ENCODE peak calls at places on chromosomes 1 and 21, in six cellular contexts. W, E, D, J, X and K are unnamed samples.

GRCh38 chr1:112231331-112231730 is 164.7 kb upstream of the CTTNBP2NL start:
- DNase-seq in D (no peak), E (no peak), J (no peak), W (no peak), X (no peak), K (no peak)

GRCh38 chr1:149844096-149844495 is 55.3 kb upstream of the BOLA1 start:
- DNase-seq in W (no peak), E (peak; percentile 75), J (peak; percentile 26), X (peak; percentile 80), D (no peak), K (no peak)

GRCh38 chr1:27253611-27254010 is 19.2 kb downstream of the WDTC1 start:
- DNase-seq in W (no peak), D (no peak), E (no peak), X (no peak), J (no peak), K (no peak)

GRCh38 chr1:21937372-21938121 is 437 bp upstream of the HSPG2 start:
- DNase-seq in J (peak; percentile 45), E (peak; percentile 81), X (peak; percentile 81), D (peak; percentile 88), W (peak; percentile 92), K (peak; percentile 75)

GRCh38 chr1:18160290-18160942 is 52.8 kb downstream of the IGSF21 start:
- DNase-seq in D (no peak), W (peak; percentile 72), J (no peak), X (no peak), E (no peak), K (no peak)

GRCh38 chr1:238399558-238399957 is 508.8 kb upstream of the ZP4 start:
- DNase-seq in J (no peak), E (no peak), D (no peak), W (no peak), X (peak; percentile 45), K (no peak)

GRCh38 chr1:37892151-37893047 is 33.0 kb upstream of the MTF1 start:
- DNase-seq in X (no peak), W (no peak), J (no peak), D (no peak), E (peak; percentile 55), K (no peak)

GRCh38 chr1:210294991-210295773 is 33.5 kb upstream of the HHAT start:
- DNase-seq in X (no peak), J (no peak), E (peak; percentile 63), W (peak; percentile 18), D (peak; percentile 47), K (no peak)

GRCh38 chr1:154436433-154436832 is 31.3 kb downstream of the IL6R start:
- DNase-seq in D (no peak), W (no peak), J (no peak), E (no peak), X (no peak), K (no peak)

GRCh38 chr21:45461806-45462341 is 56.9 kb downstream of the COL18A1 start:
- DNase-seq in J (no peak), D (no peak), X (no peak), E (no peak), W (no peak), K (no peak)

GRCh38 chr1:228077565-228078330 is 4.8 kb upstream of the ARF1 start:
- DNase-seq in X (no peak), E (no peak), D (no peak), W (no peak), J (no peak), K (no peak)

GRCh38 chr21:33479679-33480480 is at the start of gene TMEM50B:
- DNase-seq in D (peak; percentile 96), X (peak; percentile 95), J (peak; percentile 94), E (peak; percentile 96), W (peak; percentile 96), K (peak; percentile 95)

GRCh38 chr1:46202975-46203737 is at the start of gene LURAP1:
- DNase-seq in W (peak; percentile 54), X (peak; percentile 62), D (peak; percentile 26), E (peak; percentile 87), J (no peak), K (no peak)

GRCh38 chr1:244674446-244674845 is 21.5 kb downstream of the DESI2 start:
- DNase-seq in J (no peak), E (peak; percentile 82), W (no peak), D (no peak), X (no peak), K (no peak)

GRCh38 chr1:219505886-219506285 is 107.0 kb downstream of the ZC3H11B start:
- DNase-seq in J (no peak), W (no peak), D (no peak), X (peak; percentile 22), E (peak; percentile 53), K (no peak)

GRCh38 chr1:116066868-116067563 is 44.2 kb upstream of the MAB21L3 start:
- DNase-seq in W (no peak), D (no peak), E (peak; percentile 43), X (peak; percentile 25), J (no peak), K (no peak)

GRCh38 chr1:154418062-154418897 is 13.1 kb downstream of the IL6R start:
- DNase-seq in E (peak; percentile 50), X (peak; percentile 100), J (no peak), W (peak; percentile 83), D (no peak), K (no peak)

GRCh38 chr1:30516505-30516858 is 206.9 kb downstream of the MATN1 start:
- DNase-seq in E (no peak), J (no peak), W (no peak), D (no peak), X (no peak), K (no peak)

GRCh38 chr1:167196185-167196584 is 24.5 kb upstream of the POU2F1 start:
- DNase-seq in W (no peak), J (no peak), E (peak; percentile 65), D (no peak), X (peak; percentile 36), K (no peak)

GRCh38 chr1:47894718-47895393 is 102.3 kb downstream of the TRABD2B start:
- DNase-seq in X (peak; percentile 85), E (no peak), D (peak; percentile 12), J (no peak), W (peak; percentile 94), K (no peak)

GRCh38 chr1:216478238-216478637 is 55.0 kb upstream of the USH2A start:
- DNase-seq in D (no peak), E (no peak), W (no peak), J (no peak), X (no peak), K (no peak)
- TF ChIP-seq CTCF in D (no peak), E (no peak), W (no peak), J (no peak), X (no peak), K (no peak)

GRCh38 chr1:205199090-205199930 is 12.2 kb downstream of the DSTYK start:
- DNase-seq in W (no peak), D (no peak), J (no peak), E (peak; percentile 21), X (no peak), K (no peak)
- TF ChIP-seq CTCF in W (no peak), D (no peak), J (no peak), E (no peak), X (no peak), K (no peak)

DNA sequence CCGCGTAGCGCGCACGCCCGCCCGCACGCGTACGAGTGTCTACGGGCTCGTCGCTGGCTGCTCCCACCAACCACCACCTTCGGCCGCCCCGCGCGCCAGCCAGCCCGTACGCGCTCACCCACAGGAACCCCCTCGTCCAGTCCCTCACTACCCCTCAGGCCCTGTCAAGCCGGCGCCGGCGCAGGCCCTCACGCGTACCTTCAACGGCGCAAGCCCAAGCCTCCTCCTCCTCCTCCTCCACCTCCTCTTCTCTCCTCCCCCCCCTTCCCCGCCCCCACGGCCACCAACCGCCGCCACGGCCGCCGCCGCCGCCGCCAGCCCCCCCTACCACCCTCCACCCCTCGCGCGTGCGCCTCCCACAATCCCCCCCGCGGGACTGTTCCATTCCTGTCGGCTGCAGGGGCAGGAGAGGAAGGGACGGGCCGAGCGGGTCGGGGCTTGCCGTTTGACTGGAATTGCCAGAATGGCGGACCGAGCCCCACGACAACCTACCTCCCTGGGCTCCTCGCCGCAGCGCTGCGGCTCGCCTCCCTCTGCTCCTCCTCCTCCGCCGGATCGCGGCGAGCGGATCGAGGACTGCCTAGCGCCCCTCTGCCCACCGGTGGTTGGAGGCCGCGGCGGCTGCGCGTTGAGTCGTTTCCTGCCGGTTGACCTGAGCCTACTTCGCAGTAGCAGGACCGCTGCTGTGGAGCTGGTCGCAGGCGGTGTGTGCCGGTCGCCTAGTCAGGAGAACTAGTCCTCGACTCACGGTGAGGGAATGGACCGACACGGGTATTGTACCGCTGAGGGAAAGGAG is at the start of gene ASH1L:
- DNase-seq in W (peak; percentile 93), X (peak; percentile 97), J (peak; percentile 93), D (peak; percentile 88), E (peak; percentile 92), K (peak; percentile 82)
- TF ChIP-seq CTCF in W (peak; percentile 25), X (no peak), J (no peak), D (no peak), E (no peak), K (no peak)

GRCh38 chr1:53765656-53766055 is 26.7 kb upstream of the GLIS1 start:
- DNase-seq in E (peak; percentile 50), W (no peak), J (no peak), D (no peak), X (no peak), K (no peak)
- TF ChIP-seq CTCF in E (no peak), W (no peak), J (no peak), D (no peak), X (no peak), K (no peak)

GRCh38 chr1:5888606-5889211 is 103.5 kb downstream of the NPHP4 start:
- DNase-seq in X (no peak), W (no peak), J (no peak), E (no peak), D (no peak), K (no peak)
- TF ChIP-seq CTCF in X (no peak), W (no peak), J (no peak), E (no peak), D (no peak), K (no peak)